ENCODE peak calls at places on chromosomes 3 and 15, in four cellular contexts. V is H9, Y is neuronal stem cell, P is IMR-90. I is an unnamed sample.

GRCh38 chr3:187709155-187709554 is 6.8 kb upstream of the RTP2 start:
- DNase-seq in V (peak; percentile 46), Y (no peak), P (no peak), I (no peak)

GRCh38 chr3:99895706-99896441 is 78.2 kb downstream of the CMSS1 start:
- DNase-seq in P (peak; percentile 95), V (no peak), Y (no peak), I (peak; percentile 92)

GRCh38 chr15:22227411-22227810 is 147.1 kb downstream of the OR4M2 start:
- DNase-seq in Y (no peak), P (no peak), V (no peak), I (no peak)

GRCh38 chr3:129021140-129021551 is 20.0 kb downstream of the EFCC1 start:
- DNase-seq in V (no peak), P (peak; percentile 83), Y (no peak), I (peak; percentile 93)

GRCh38 chr15:62495670-62496328 is 330.7 kb upstream of the C2CD4B start:
- DNase-seq in Y (no peak), P (peak; percentile 94), V (no peak), I (peak; percentile 97)

GRCh38 chr3:113533534-113533892 is 1.2 kb downstream of the SIDT1 start:
- DNase-seq in V (no peak), Y (no peak), P (no peak), I (no peak)

GRCh38 chr15:35669457-35670045 is 123.6 kb upstream of the DPH6 start:
- DNase-seq in Y (no peak), V (no peak), P (peak; percentile 33), I (no peak)

GRCh38 chr15:93862791-93863190 is 368.6 kb upstream of the MCTP2 start:
- DNase-seq in Y (no peak), P (no peak), V (no peak), I (no peak)

GRCh38 chr3:26145769-26146168 is 355.9 kb downstream of the OXSM start:
- DNase-seq in V (no peak), P (no peak), Y (no peak), I (no peak)

GRCh38 chr15:62087671-62088360 is 21.0 kb downstream of the C2CD4A start:
- DNase-seq in V (no peak), Y (no peak), P (no peak), I (no peak)

GRCh38 chr15:64185331-64185911 is 22.6 kb upstream of the PPIB start:
- DNase-seq in Y (no peak), P (no peak), V (no peak), I (no peak)

GRCh38 chr15:84725001-84725491 is 9.1 kb upstream of the SEC11A start:
- DNase-seq in V (no peak), P (peak; percentile 15), Y (no peak), I (no peak)

GRCh38 chr3:8352475-8352874 is 149.1 kb upstream of the LMCD1 start:
- DNase-seq in P (no peak), Y (no peak), V (no peak), I (no peak)

GRCh38 chr3:52094591-52095485 is 38.5 kb upstream of the DUSP7 start:
- DNase-seq in V (no peak), P (no peak), Y (no peak), I (no peak)

GRCh38 chr3:108067768-108068167 is 23.1 kb downstream of the CD47 start:
- DNase-seq in Y (no peak), P (peak; percentile 21), V (no peak), I (no peak)

GRCh38 chr3:67655364-67656121 is 1.1 kb upstream of the SUCLG2 start:
- DNase-seq in Y (no peak), P (no peak), V (no peak), I (no peak)

GRCh38 chr3:12663311-12663935 is 494 bp downstream of the RAF1 start:
- DNase-seq in Y (no peak), V (no peak), P (no peak), I (no peak)

GRCh38 chr3:82329300-82329699 is 567.9 kb upstream of the GBE1 start:
- DNase-seq in P (no peak), V (no peak), Y (no peak), I (no peak)

GRCh38 chr3:103787164-103787871 is 1352.5 kb downstream of the ZPLD1 start:
- DNase-seq in Y (no peak), V (no peak), P (no peak), I (no peak)
- H4K8ac ChIP-seq in Y (no peak overlapping the region), V (no peak overlapping the region), P (no peak overlapping the region), I (no peak overlapping the region)

GRCh38 chr3:115292131-115292530 is 145.0 kb upstream of the ZBTB20 start:
- DNase-seq in Y (no peak), P (no peak), V (no peak), I (no peak)

GRCh38 chr3:115281697-115282685 is 134.9 kb upstream of the ZBTB20 start:
- DNase-seq in P (no peak), Y (no peak), V (no peak), I (no peak)

GRCh38 chr3:115286529-115287197 is 139.6 kb upstream of the ZBTB20 start:
- DNase-seq in P (no peak), V (no peak), Y (no peak), I (no peak)

GRCh38 chr3:115285001-115285400 is 137.9 kb upstream of the ZBTB20 start:
- DNase-seq in V (no peak), Y (no peak), P (no peak), I (no peak)

GRCh38 chr3:115287198-115287597 is 140.1 kb upstream of the ZBTB20 start:
- DNase-seq in P (no peak), V (no peak), Y (no peak), I (no peak)
- H2AK5ac ChIP-seq in P (no peak overlapping the region), V (no peak overlapping the region), Y (no peak overlapping the region), I (no peak overlapping the region)

DNA sequence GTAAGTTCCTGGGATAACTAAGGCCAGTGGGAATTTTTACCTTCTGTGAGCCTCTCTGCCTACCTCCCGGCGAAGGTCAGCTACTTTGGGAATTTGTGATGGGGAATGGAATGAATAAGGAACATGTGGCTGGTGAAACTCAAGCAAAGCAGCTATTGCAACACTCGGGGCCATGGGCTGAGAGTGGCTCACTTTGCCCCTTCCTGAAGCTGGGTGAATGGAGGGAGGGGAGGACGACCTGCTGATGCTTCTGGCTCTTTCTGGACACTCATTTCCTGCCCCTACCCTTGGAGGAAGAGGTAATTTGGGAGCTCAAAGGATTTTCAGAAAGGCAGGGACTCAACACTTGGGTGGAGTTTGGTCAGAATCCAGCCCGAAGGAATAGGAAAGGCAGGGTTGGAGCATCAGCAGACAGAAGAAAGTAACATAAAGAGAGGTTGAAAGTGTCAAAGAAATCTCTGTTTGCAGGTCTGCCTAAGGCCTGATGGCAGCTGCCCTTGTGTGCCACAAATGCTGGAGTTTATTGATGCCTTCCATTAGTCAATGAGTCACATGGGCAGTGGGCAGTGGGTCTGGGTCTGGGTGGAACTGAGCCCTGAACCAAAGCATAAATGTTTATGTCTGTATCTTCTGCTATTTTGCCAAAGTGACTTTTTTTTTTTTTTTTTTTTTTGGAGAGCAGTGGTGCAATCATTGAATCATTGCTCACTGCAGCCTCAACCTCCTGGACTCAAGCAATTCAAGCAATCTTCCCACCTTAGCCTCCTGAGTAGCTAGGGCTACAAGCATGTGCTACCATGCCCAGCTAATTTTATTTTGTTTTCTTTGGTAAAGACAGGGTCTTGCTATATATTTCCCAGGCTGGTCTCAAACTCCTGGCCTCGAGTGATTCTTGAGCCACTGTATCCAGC is 12.4 kb downstream of the LAMP3 start:
- DNase-seq in P (no peak), V (no peak), Y (no peak), I (no peak)
- H3K23ac ChIP-seq in P (no peak overlapping the region), V (no peak overlapping the region), Y (no peak overlapping the region), I (no peak overlapping the region)

DNA sequence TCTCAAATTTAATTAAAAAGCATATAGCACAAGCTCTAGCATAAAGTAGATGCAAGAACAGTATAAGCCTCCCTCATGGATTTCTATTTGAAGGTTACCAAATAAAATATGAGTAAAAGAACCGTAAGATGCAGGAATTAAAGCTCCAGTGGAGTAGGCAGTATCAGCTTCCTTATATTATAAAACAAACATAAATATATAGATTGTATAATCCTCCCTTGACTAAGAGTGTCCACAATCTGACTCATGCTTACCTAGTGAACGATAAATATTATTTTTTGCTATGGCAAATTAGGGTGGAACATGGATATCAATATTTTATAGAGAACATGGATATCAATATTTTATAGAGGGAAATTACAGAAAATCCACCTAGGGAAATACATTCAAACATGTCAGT is 1521.5 kb downstream of the SI start:
- DNase-seq in P (no peak), V (no peak), Y (no peak), I (no peak)
- H4K8ac ChIP-seq in P (no peak overlapping the region), V (no peak overlapping the region), Y (no peak overlapping the region), I (no peak overlapping the region)

GRCh38 chr3:57960174-57960505 is 48.1 kb upstream of the FLNB start:
- DNase-seq in Y (no peak), P (no peak), V (no peak), I (no peak)
- H2AK5ac ChIP-seq in Y (no peak overlapping the region), P (peak overlapping the region; percentile 16), V (no peak overlapping the region), I (no peak overlapping the region)

DNA sequence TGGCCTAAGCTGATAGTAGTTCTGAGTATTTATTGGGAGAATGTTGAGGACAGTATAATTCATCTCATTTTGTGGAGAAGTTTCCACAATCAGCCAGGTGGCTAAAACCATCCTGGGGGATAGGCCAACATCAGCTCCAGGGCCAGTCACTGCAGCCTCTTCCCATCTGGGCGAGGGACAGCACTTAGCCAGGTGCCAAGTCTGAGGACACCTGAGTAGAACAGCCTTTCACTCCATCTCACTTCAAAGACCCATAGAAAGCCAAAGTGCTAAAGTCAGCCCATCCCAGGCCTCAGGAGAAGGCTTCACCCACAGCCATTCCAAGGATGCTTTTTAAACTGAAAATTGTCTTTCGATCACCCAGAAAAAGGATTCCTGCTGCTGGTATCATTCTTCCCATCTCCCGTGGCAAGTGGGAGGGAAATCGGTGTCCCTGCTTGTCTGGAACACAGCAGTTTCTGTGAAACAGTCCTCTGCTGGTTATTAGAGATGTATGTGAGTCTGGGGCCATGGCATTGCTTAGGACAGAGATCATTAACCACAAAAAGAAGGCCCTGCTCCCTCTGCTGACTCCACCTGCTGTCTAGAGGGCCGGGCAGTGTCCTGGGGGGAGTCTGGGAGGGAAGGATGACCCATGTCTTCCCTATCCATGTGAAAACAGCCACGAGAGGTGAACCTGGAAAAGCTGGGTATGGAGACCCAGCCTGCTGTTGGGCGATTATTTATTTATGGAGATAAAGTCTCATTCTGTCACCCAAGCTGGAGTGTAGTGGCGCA is 9.6 kb downstream of the CALML4 start:
- DNase-seq in Y (no peak), P (no peak), V (no peak), I (no peak)
- H3K23ac ChIP-seq in Y (no peak overlapping the region), P (no peak overlapping the region), V (no peak overlapping the region), I (no peak overlapping the region)

DNA sequence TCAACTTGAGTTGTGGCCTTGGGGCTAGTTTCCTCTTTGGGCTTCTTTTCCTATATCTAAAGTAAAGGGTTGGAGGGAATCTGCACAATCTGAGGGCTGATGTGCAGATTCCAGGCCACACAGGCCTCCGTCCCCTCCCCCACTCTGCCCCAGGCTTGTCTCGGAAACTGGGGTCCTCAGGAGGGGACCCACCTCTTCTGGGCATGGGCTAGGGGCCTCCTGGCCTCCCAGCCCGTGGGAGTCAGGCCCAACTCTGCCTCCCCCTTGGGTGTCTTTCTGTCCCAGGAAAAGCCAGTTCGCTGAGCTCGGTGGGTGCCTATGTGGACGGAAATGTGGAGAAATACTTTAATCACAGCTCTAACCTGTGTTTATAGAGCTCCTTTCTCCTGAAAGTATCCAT is 4.8 kb downstream of the SMAD6 start:
- DNase-seq in Y (no peak), V (no peak), P (no peak), I (no peak)
- H4K8ac ChIP-seq in Y (no peak overlapping the region), V (no peak overlapping the region), P (no peak overlapping the region), I (no peak overlapping the region)

GRCh38 chr3:15337963-15338362 is 5.6 kb upstream of the SH3BP5 start:
- DNase-seq in P (no peak), V (no peak), Y (no peak), I (no peak)
- H2AK5ac ChIP-seq in P (no peak overlapping the region), V (no peak overlapping the region), Y (no peak overlapping the region), I (no peak overlapping the region)

I was measured in mesenchymal stem cell.